ENCODE peak calls at places on chromosome 18, in seven cellular contexts. One of them, this sample, is unnamed.

GRCh38 chr18:45764000-45764686 is 40.2 kb downstream of the SLC14A1 start:
- DNase-seq in IMR-90: peak; percentile 67
- DNase-seq in transverse colon: no peak
- DNase-seq in right lobe of liver: no peak
- DNase-seq in HCT116: no peak
- DNase-seq in A549: no peak
- DNase-seq in uterus: no peak
- DNase-seq in this sample: no peak

GRCh38 chr18:74268933-74269620 is 22.7 kb downstream of the CYB5A start:
- DNase-seq in IMR-90: no peak
- DNase-seq in transverse colon: no peak
- DNase-seq in right lobe of liver: no peak
- DNase-seq in HCT116: no peak
- DNase-seq in A549: no peak
- DNase-seq in uterus: no peak
- DNase-seq in this sample: no peak

GRCh38 chr18:43396266-43396665 is 119.0 kb upstream of the SYT4 start:
- DNase-seq in IMR-90: no peak
- DNase-seq in transverse colon: no peak
- DNase-seq in right lobe of liver: no peak
- DNase-seq in HCT116: no peak
- DNase-seq in A549: no peak
- DNase-seq in uterus: no peak
- DNase-seq in this sample: peak; percentile 4

GRCh38 chr18:49212819-49213218 is 247.6 kb downstream of the DYM start:
- DNase-seq in IMR-90: peak; percentile 87
- DNase-seq in transverse colon: no peak
- DNase-seq in right lobe of liver: no peak
- DNase-seq in HCT116: no peak
- DNase-seq in A549: no peak
- DNase-seq in uterus: no peak
- DNase-seq in this sample: no peak

GRCh38 chr18:77023115-77023782 is 109.3 kb downstream of the MBP start:
- DNase-seq in IMR-90: no peak
- DNase-seq in transverse colon: no peak
- DNase-seq in right lobe of liver: no peak
- DNase-seq in HCT116: no peak
- DNase-seq in A549: no peak
- DNase-seq in uterus: no peak
- DNase-seq in this sample: no peak

GRCh38 chr18:34494359-34494696 is 215.8 kb upstream of the DTNA start:
- DNase-seq in IMR-90: no peak
- DNase-seq in transverse colon: no peak
- DNase-seq in right lobe of liver: no peak
- DNase-seq in HCT116: no peak
- DNase-seq in A549: no peak
- DNase-seq in uterus: no peak
- DNase-seq in this sample: no peak

GRCh38 chr18:45590060-45590537 is 25.2 kb upstream of the SLC14A2 start:
- DNase-seq in IMR-90: peak; percentile 6
- DNase-seq in transverse colon: no peak
- DNase-seq in right lobe of liver: no peak
- DNase-seq in HCT116: no peak
- DNase-seq in A549: no peak
- DNase-seq in uterus: peak; percentile 56
- DNase-seq in this sample: no peak

GRCh38 chr18:54888933-54889332 is 60.7 kb downstream of the RAB27B start:
- DNase-seq in IMR-90: peak; percentile 79
- DNase-seq in transverse colon: no peak
- DNase-seq in right lobe of liver: no peak
- DNase-seq in HCT116: no peak
- DNase-seq in A549: no peak
- DNase-seq in uterus: no peak
- DNase-seq in this sample: no peak

GRCh38 chr18:67545681-67546080 is 29.2 kb upstream of the DSEL start:
- DNase-seq in IMR-90: no peak
- DNase-seq in transverse colon: no peak
- DNase-seq in right lobe of liver: no peak
- DNase-seq in HCT116: no peak
- DNase-seq in A549: no peak
- DNase-seq in uterus: no peak
- DNase-seq in this sample: no peak

GRCh38 chr18:44324361-44324760 is 356.3 kb upstream of the SETBP1 start:
- DNase-seq in IMR-90: no peak
- DNase-seq in transverse colon: no peak
- DNase-seq in right lobe of liver: no peak
- DNase-seq in HCT116: no peak
- DNase-seq in A549: no peak
- DNase-seq in uterus: no peak
- DNase-seq in this sample: no peak

GRCh38 chr18:25974630-25975077 is 115.8 kb downstream of the SS18 start:
- DNase-seq in IMR-90: no peak
- DNase-seq in transverse colon: no peak
- DNase-seq in right lobe of liver: no peak
- DNase-seq in HCT116: no peak
- DNase-seq in A549: no peak
- DNase-seq in uterus: no peak
- DNase-seq in this sample: peak; percentile 64

GRCh38 chr18:9987931-9988330 is 74.1 kb downstream of the VAPA start:
- DNase-seq in IMR-90: no peak
- DNase-seq in transverse colon: no peak
- DNase-seq in right lobe of liver: peak; percentile 61
- DNase-seq in HCT116: no peak
- DNase-seq in A549: no peak
- DNase-seq in uterus: no peak
- DNase-seq in this sample: no peak

GRCh38 chr18:31583185-31583854 is 8.4 kb upstream of the TTR start:
- DNase-seq in IMR-90: no peak
- DNase-seq in transverse colon: no peak
- DNase-seq in right lobe of liver: no peak
- DNase-seq in HCT116: no peak
- DNase-seq in A549: no peak
- DNase-seq in uterus: no peak
- DNase-seq in this sample: no peak

GRCh38 chr18:77068890-77069312 is 63.7 kb downstream of the MBP start:
- DNase-seq in IMR-90: peak; percentile 28
- DNase-seq in transverse colon: no peak
- DNase-seq in right lobe of liver: peak; percentile 39
- DNase-seq in HCT116: no peak
- DNase-seq in A549: no peak
- DNase-seq in uterus: no peak
- DNase-seq in this sample: no peak

GRCh38 chr18:55343396-55344073 is 244.5 kb downstream of the TCF4 start:
- DNase-seq in IMR-90: peak; percentile 64
- DNase-seq in transverse colon: no peak
- DNase-seq in right lobe of liver: no peak
- DNase-seq in HCT116: no peak
- DNase-seq in A549: no peak
- DNase-seq in uterus: no peak
- DNase-seq in this sample: peak; percentile 51

GRCh38 chr18:62766266-62766665 is 50.9 kb downstream of the PHLPP1 start:
- DNase-seq in IMR-90: no peak
- DNase-seq in transverse colon: no peak
- DNase-seq in right lobe of liver: no peak
- DNase-seq in HCT116: no peak
- DNase-seq in A549: no peak
- DNase-seq in uterus: no peak
- DNase-seq in this sample: no peak

GRCh38 chr18:49249523-49249922 is 210.9 kb downstream of the DYM start:
- DNase-seq in IMR-90: peak; percentile 88
- DNase-seq in transverse colon: no peak
- DNase-seq in right lobe of liver: no peak
- DNase-seq in HCT116: no peak
- DNase-seq in A549: no peak
- DNase-seq in uterus: no peak
- DNase-seq in this sample: no peak

GRCh38 chr18:40813116-40813515 is 1141.9 kb upstream of the PIK3C3 start:
- DNase-seq in IMR-90: peak; percentile 27
- DNase-seq in transverse colon: no peak
- DNase-seq in right lobe of liver: no peak
- DNase-seq in HCT116: no peak
- DNase-seq in A549: no peak
- DNase-seq in uterus: no peak
- DNase-seq in this sample: no peak

GRCh38 chr18:48949051-48949605 is 1.6 kb downstream of the SMAD7 start:
- DNase-seq in IMR-90: no peak
- DNase-seq in transverse colon: peak; percentile 82
- DNase-seq in right lobe of liver: peak; percentile 66
- DNase-seq in HCT116: no peak
- DNase-seq in A549: no peak
- DNase-seq in uterus: no peak
- DNase-seq in this sample: no peak

GRCh38 chr18:11260963-11261441 is 111.6 kb upstream of the PIEZO2 start:
- DNase-seq in IMR-90: no peak
- DNase-seq in transverse colon: no peak
- DNase-seq in right lobe of liver: no peak
- DNase-seq in HCT116: no peak
- DNase-seq in A549: no peak
- DNase-seq in uterus: no peak
- DNase-seq in this sample: no peak

GRCh38 chr18:33205777-33206176 is 234.7 kb downstream of the CCDC178 start:
- DNase-seq in IMR-90: no peak
- DNase-seq in transverse colon: no peak
- DNase-seq in right lobe of liver: no peak
- DNase-seq in HCT116: no peak
- DNase-seq in A549: no peak
- DNase-seq in uterus: no peak
- DNase-seq in this sample: no peak

GRCh38 chr18:67359868-67360838 is 156.4 kb downstream of the DSEL start:
- DNase-seq in IMR-90: peak; percentile 96
- DNase-seq in transverse colon: peak; percentile 13
- DNase-seq in right lobe of liver: no peak
- DNase-seq in HCT116: no peak
- DNase-seq in A549: peak; percentile 36
- DNase-seq in uterus: peak; percentile 49
- DNase-seq in this sample: peak; percentile 83

GRCh38 chr18:48953096-48953706 is 2.4 kb upstream of the SMAD7 start:
- DNase-seq in IMR-90: no peak
- DNase-seq in transverse colon: no peak
- DNase-seq in right lobe of liver: no peak
- DNase-seq in HCT116: no peak
- DNase-seq in A549: no peak
- DNase-seq in uterus: no peak
- DNase-seq in this sample: no peak

GRCh38 chr18:12326711-12327460 is 18.8 kb downstream of the TUBB6 start:
- DNase-seq in IMR-90: no peak
- DNase-seq in transverse colon: no peak
- DNase-seq in right lobe of liver: no peak
- DNase-seq in HCT116: no peak
- DNase-seq in A549: no peak
- DNase-seq in uterus: no peak
- DNase-seq in this sample: no peak
- TF ChIP-seq POLR2A in IMR-90: no peak
- TF ChIP-seq POLR2A in transverse colon: no peak
- TF ChIP-seq POLR2A in right lobe of liver: no peak
- TF ChIP-seq POLR2A in HCT116: no peak
- TF ChIP-seq POLR2A in A549: no peak
- TF ChIP-seq POLR2A in uterus: no peak
- TF ChIP-seq POLR2A in this sample: no peak

DNA sequence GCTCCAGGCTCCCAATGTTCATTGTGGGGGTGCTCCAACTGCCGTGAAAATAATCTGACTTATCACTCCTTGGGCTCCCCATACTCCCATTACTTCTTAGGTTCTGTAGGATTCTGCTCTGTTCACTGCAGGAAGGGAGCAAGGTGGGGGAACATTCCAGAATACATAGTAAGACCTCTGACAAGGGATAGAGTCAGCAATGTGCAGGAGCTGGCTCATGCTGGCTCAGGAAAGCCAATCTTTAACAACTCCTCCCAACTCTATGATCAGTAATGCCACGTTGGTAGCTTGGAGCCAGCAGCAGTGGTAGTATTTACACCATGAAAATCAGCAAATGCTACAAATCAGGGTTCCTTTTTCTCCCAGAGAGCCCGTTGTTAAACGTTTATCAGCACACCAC is 44.4 kb downstream of the FECH start:
- DNase-seq in IMR-90: peak; percentile 86
- DNase-seq in transverse colon: no peak
- DNase-seq in right lobe of liver: no peak
- DNase-seq in HCT116: no peak
- DNase-seq in A549: no peak
- DNase-seq in uterus: no peak
- DNase-seq in this sample: no peak
- TF ChIP-seq POLR2A in IMR-90: no peak
- TF ChIP-seq POLR2A in transverse colon: no peak
- TF ChIP-seq POLR2A in right lobe of liver: no peak
- TF ChIP-seq POLR2A in HCT116: no peak
- TF ChIP-seq POLR2A in A549: no peak
- TF ChIP-seq POLR2A in uterus: no peak
- TF ChIP-seq POLR2A in this sample: no peak

DNA sequence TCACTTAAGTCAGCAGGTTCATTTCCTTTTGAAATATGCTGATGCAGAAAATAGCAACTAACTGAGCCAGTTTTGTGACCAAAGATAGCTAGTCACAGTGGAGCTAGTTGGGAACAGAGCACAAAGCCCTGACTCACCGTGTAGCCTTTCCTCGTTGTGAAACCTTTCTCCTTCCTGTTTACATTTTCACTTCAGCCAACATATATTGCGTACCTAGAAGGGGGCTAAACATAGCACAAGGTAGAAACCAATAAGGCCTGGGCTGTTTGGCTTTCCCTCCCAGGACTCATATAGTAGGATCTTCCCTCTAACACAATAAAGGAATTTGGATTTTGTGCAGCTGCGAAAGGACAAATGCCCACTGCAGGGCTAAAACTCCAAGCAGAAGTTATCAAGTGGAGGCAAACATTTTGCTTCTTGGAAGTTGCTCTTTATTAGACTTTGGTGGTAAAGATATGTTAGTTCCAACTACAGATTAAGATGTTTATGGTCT is 24.5 kb upstream of the LPIN2 start:
- DNase-seq in IMR-90: peak; percentile 90
- DNase-seq in transverse colon: peak; percentile 41
- DNase-seq in right lobe of liver: peak; percentile 40
- DNase-seq in HCT116: peak; percentile 24
- DNase-seq in A549: peak; percentile 69
- DNase-seq in uterus: no peak
- DNase-seq in this sample: peak; percentile 72
- TF ChIP-seq POLR2A in IMR-90: no peak
- TF ChIP-seq POLR2A in transverse colon: no peak
- TF ChIP-seq POLR2A in right lobe of liver: no peak
- TF ChIP-seq POLR2A in HCT116: no peak
- TF ChIP-seq POLR2A in A549: no peak
- TF ChIP-seq POLR2A in uterus: no peak
- TF ChIP-seq POLR2A in this sample: no peak

GRCh38 chr18:5239447-5239846 is 42.4 kb upstream of the AKAIN1 start:
- DNase-seq in IMR-90: no peak
- DNase-seq in transverse colon: no peak
- DNase-seq in right lobe of liver: no peak
- DNase-seq in HCT116: no peak
- DNase-seq in A549: no peak
- DNase-seq in uterus: no peak
- DNase-seq in this sample: no peak

GRCh38 chr18:5238371-5238758 is 41.3 kb upstream of the AKAIN1 start:
- DNase-seq in IMR-90: peak; percentile 30
- DNase-seq in transverse colon: peak; percentile 82
- DNase-seq in right lobe of liver: peak; percentile 92
- DNase-seq in HCT116: no peak
- DNase-seq in A549: no peak
- DNase-seq in uterus: peak; percentile 29
- DNase-seq in this sample: peak; percentile 80

GRCh38 chr18:5237083-5237722 is 40.1 kb upstream of the AKAIN1 start:
- DNase-seq in IMR-90: peak; percentile 34
- DNase-seq in transverse colon: no peak
- DNase-seq in right lobe of liver: no peak
- DNase-seq in HCT116: no peak
- DNase-seq in A549: no peak
- DNase-seq in uterus: no peak
- DNase-seq in this sample: no peak

GRCh38 chr18:5237723-5238370 is 40.8 kb upstream of the AKAIN1 start:
- DNase-seq in IMR-90: peak; percentile 85
- DNase-seq in transverse colon: peak; percentile 89
- DNase-seq in right lobe of liver: peak; percentile 90
- DNase-seq in HCT116: no peak
- DNase-seq in A549: peak; percentile 18
- DNase-seq in uterus: peak; percentile 86
- DNase-seq in this sample: peak; percentile 98
- TF ChIP-seq POLR2A in IMR-90: peak; percentile 78
- TF ChIP-seq POLR2A in transverse colon: peak; percentile 79
- TF ChIP-seq POLR2A in right lobe of liver: peak; percentile 66
- TF ChIP-seq POLR2A in HCT116: no peak
- TF ChIP-seq POLR2A in A549: peak; percentile 82
- TF ChIP-seq POLR2A in uterus: peak; percentile 74
- TF ChIP-seq POLR2A in this sample: peak; percentile 79

This sample was measured in erythroblast.